ENCODE peak calls at places on chromosomes 1 and 21, in seven cellular contexts. Z is DND-41, J is stomach, A is ovary, C is left lung, X is psoas muscle, U is adrenal gland. H is an unnamed sample.

GRCh38 chr1:38500352-38500751 is 359.2 kb downstream of the RRAGC start:
- DNase-seq in C (no peak), X (no peak), A (no peak), Z (no peak), J (no peak), U (no peak), H (no peak)

GRCh38 chr1:237962985-237963384 is 72.3 kb upstream of the ZP4 start:
- DNase-seq in C (no peak), J (no peak), X (no peak), U (no peak), Z (no peak), A (no peak), H (no peak)

GRCh38 chr1:53590104-53590503 is 130.9 kb downstream of the DMRTB1 start:
- DNase-seq in U (no peak), C (no peak), A (no peak), X (no peak), J (peak; percentile 17), Z (no peak), H (no peak)

GRCh38 chr21:31872452-31873274 is at the start of gene HUNK:
- DNase-seq in Z (no peak), J (no peak), A (peak; percentile 66), X (peak; percentile 34), C (peak; percentile 81), U (peak; percentile 4), H (no peak)

GRCh38 chr1:205670611-205671430 is 9.5 kb downstream of the SLC45A3 start:
- DNase-seq in X (no peak), C (no peak), U (no peak), A (no peak), J (no peak), Z (no peak), H (no peak)

GRCh38 chr1:219174672-219175564 is 1.2 kb downstream of the LYPLAL1 start:
- DNase-seq in J (no peak), A (peak; percentile 39), Z (peak; percentile 44), U (peak; percentile 54), X (no peak), C (no peak), H (peak; percentile 53)

GRCh38 chr1:20448626-20449215 is 37.3 kb downstream of the CAMK2N1 start:
- DNase-seq in U (no peak), X (no peak), C (no peak), A (no peak), Z (no peak), J (no peak), H (no peak)

GRCh38 chr1:57615956-57616355 is 192.1 kb upstream of the DAB1 start:
- DNase-seq in X (no peak), A (no peak), C (no peak), U (no peak), Z (no peak), J (no peak), H (no peak)

GRCh38 chr21:45286671-45287437 is 841 bp downstream of the POFUT2 start:
- DNase-seq in C (peak; percentile 79), Z (no peak), X (peak; percentile 38), A (peak; percentile 69), U (no peak), J (peak; percentile 23), H (no peak)

GRCh38 chr1:169363046-169363756 is 4.4 kb downstream of the NME7 start:
- DNase-seq in X (no peak), Z (no peak), J (no peak), A (no peak), U (no peak), C (no peak), H (peak; percentile 72)

GRCh38 chr1:236063919-236064673 is 794 bp downstream of the NID1 start:
- DNase-seq in C (peak; percentile 83), X (peak; percentile 55), Z (no peak), A (peak; percentile 85), J (peak; percentile 64), U (peak; percentile 53), H (no peak)

GRCh38 chr21:45261093-45261492 is 26.6 kb downstream of the POFUT2 start:
- DNase-seq in Z (no peak), C (no peak), X (no peak), J (no peak), U (no peak), A (peak; percentile 28), H (no peak)

GRCh38 chr1:35899941-35900340 is 16.9 kb downstream of the AGO1 start:
- DNase-seq in A (no peak), X (no peak), C (no peak), Z (no peak), U (no peak), J (no peak), H (no peak)
- TF ChIP-seq CTCF in A (no peak), X (no peak), C (no peak), Z (peak; percentile 10), U (no peak), J (no peak), H (no peak)

DNA sequence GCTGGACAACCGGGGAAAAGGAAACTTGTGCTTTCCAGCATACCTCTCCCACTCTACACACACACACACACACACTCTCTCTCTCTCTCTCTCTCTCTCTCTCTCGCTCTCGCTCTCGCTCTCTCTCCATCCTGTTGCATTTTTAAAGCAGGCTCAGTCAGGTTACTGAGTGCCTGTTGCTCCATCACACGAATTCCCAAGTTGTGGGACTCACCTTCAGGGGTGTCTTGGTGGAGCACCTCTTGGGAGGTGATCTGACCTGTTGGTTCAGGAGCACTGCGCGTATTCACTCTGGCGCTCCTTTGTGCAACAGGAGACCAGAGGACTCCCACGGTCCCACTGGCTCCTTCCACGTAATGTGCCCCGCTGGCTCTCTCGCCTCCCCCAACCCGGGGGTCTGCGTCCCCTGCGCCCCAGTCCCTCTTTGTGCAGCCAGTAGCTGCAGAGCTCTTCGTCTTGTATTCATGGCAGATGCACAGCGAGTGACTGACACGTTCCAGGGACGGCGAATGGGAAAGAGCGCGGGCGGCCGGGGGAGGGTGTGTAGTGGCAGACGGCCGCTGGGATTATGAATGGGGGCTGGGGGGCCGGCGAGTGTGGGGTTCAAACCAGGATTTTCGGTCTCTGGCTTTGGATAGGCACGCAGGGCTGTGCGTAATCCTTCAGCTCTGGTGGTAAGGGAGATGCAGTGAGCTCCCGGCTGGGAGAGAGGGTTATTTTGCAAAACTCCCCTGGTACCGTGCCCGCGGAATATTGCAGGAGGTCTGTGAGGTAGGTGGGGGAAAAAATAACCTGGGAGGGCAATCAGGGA is 630 bp upstream of the PDE4B start:
- DNase-seq in U (no peak), Z (peak; percentile 5), A (no peak), X (no peak), C (peak; percentile 72), J (no peak), H (no peak)
- H3K4me3 ChIP-seq in U (peak overlapping the region; percentile 9), Z (no peak overlapping the region), A (no peak overlapping the region), X (peak overlapping the region; percentile 55), C (peak overlapping the region; percentile 26), J (peak overlapping the region; percentile 16), H (peak overlapping the region; percentile 12)

GRCh38 chr1:47224676-47225399 is 7.2 kb downstream of the TAL1 start:
- DNase-seq in J (no peak), Z (no peak), A (no peak), C (no peak), X (no peak), U (no peak), H (no peak)

GRCh38 chr1:47219590-47220220 is 12.3 kb downstream of the TAL1 start:
- DNase-seq in J (no peak), C (no peak), A (no peak), X (no peak), U (no peak), Z (no peak), H (no peak)

GRCh38 chr1:47223921-47224675 is 7.9 kb downstream of the TAL1 start:
- DNase-seq in Z (no peak), X (no peak), U (no peak), J (no peak), A (no peak), C (no peak), H (no peak)

GRCh38 chr1:47223174-47223920 is 8.7 kb downstream of the TAL1 start:
- DNase-seq in Z (no peak), A (no peak), U (no peak), X (no peak), J (no peak), C (no peak), H (no peak)

GRCh38 chr1:47222476-47222875 is 9.5 kb downstream of the TAL1 start:
- DNase-seq in J (no peak), X (no peak), A (no peak), U (no peak), C (no peak), Z (no peak), H (no peak)
- H3K27me3 ChIP-seq in J (peaks cover 76% of the 10 kb centered on the region), X (peaks cover 69% of the 10 kb centered on the region), A (no peaks in the 10 kb centered on the region), U (peaks cover 29% of the 10 kb centered on the region), C (peaks cover 52% of the 10 kb centered on the region), Z (peaks cover 8% of the 10 kb centered on the region), H (peaks cover 40% of the 10 kb centered on the region)

GRCh38 chr1:222711319-222712252 is 705 bp downstream of the AIDA start:
- DNase-seq in X (peak; percentile 66), C (peak; percentile 81), J (peak; percentile 58), A (peak; percentile 64), Z (peak; percentile 82), U (peak; percentile 61), H (peak; percentile 2)

GRCh38 chr1:222709700-222710153 is 2.6 kb downstream of the AIDA start:
- DNase-seq in U (no peak), A (no peak), C (no peak), J (no peak), Z (no peak), X (no peak), H (no peak)

GRCh38 chr1:222704260-222704659 is 8.0 kb downstream of the AIDA start:
- DNase-seq in Z (no peak), C (no peak), U (no peak), J (no peak), X (no peak), A (no peak), H (no peak)

GRCh38 chr1:222702210-222702609 is 10.1 kb downstream of the AIDA start:
- DNase-seq in A (no peak), U (no peak), C (no peak), Z (no peak), X (no peak), J (no peak), H (no peak)

GRCh38 chr1:222706815-222707214 is 5.5 kb downstream of the AIDA start:
- DNase-seq in Z (no peak), C (no peak), J (no peak), X (no peak), U (no peak), A (no peak), H (no peak)
- TF ChIP-seq CTCF in Z (peak; percentile 27), C (no peak), J (no peak), X (no peak), U (peak; percentile 15), A (no peak), H (no peak)

GRCh38 chr1:28235746-28236655 is at the start of gene ATP5IF1:
- DNase-seq in C (peak; percentile 94), J (peak; percentile 98), X (peak; percentile 97), Z (peak; percentile 97), U (peak; percentile 98), A (peak; percentile 97), H (peak; percentile 94)

GRCh38 chr1:28232558-28233263 is at the start of gene DNAJC8:
- DNase-seq in C (peak; percentile 99), Z (peak; percentile 95), U (peak; percentile 98), X (peak; percentile 96), A (peak; percentile 94), J (peak; percentile 98), H (peak; percentile 80)

GRCh38 chr1:28236656-28237331 is 870 bp downstream of the ATP5IF1 start:
- DNase-seq in Z (no peak), X (no peak), U (no peak), C (no peak), A (no peak), J (no peak), H (no peak)

GRCh38 chr1:28229089-28229488 is 3.7 kb downstream of the DNAJC8 start:
- DNase-seq in A (no peak), Z (no peak), C (no peak), U (no peak), J (no peak), X (no peak), H (no peak)

GRCh38 chr1:28233264-28233606 is 406 bp upstream of the DNAJC8 start:
- DNase-seq in X (peak; percentile 28), Z (no peak), J (no peak), C (no peak), A (no peak), U (no peak), H (no peak)
- H3K4me3 ChIP-seq in X (peak overlapping the region; percentile 83), Z (peak overlapping the region; percentile 80), J (peak overlapping the region; percentile 97), C (peak overlapping the region; percentile 93), A (peak overlapping the region; percentile 87), U (peak overlapping the region; percentile 74), H (no peak overlapping the region)